ENCODE peak calls at places on chromosomes 1 and 21, in seven cellular contexts. K is DMS153, V is KBM-7, H is hepatocyte, J is GF-D8, Q is left ventricle myocardium superior, T is esophagus muscularis mucosa. I is an unnamed sample.

GRCh38 chr1:112557385-112557784 is 48.6 kb downstream of the WNT2B start:
- DNase-seq in T (no peak), H (no peak), J (no peak), K (no peak), Q (no peak), V (no peak), I (no peak)

GRCh38 chr1:116224561-116224960 is 113.4 kb downstream of the MAB21L3 start:
- DNase-seq in K (no peak), Q (no peak), H (no peak), V (no peak), J (no peak), T (no peak), I (no peak)

GRCh38 chr1:184223216-184223615 is 163.6 kb upstream of the C1orf21 start:
- DNase-seq in K (no peak), Q (no peak), T (no peak), J (no peak), V (no peak), H (no peak), I (no peak)

GRCh38 chr1:204018460-204018859 is 54.5 kb upstream of the SOX13 start:
- DNase-seq in Q (no peak), H (no peak), J (no peak), T (no peak), V (no peak), K (no peak), I (no peak)

GRCh38 chr1:10387611-10388386 is 11.1 kb upstream of the PGD start:
- DNase-seq in H (peak; percentile 52), J (peak; percentile 92), Q (peak; percentile 49), K (peak; percentile 23), T (no peak), V (peak; percentile 79), I (peak; percentile 7)

GRCh38 chr1:235408503-235408960 is 41.3 kb downstream of the TBCE start:
- DNase-seq in V (no peak), T (no peak), J (no peak), H (peak; percentile 42), K (no peak), Q (no peak), I (no peak)

GRCh38 chr1:86018311-86018923 is 138.2 kb downstream of the COL24A1 start:
- DNase-seq in K (peak; percentile 20), Q (no peak), J (no peak), T (no peak), V (peak; percentile 87), H (peak; percentile 45), I (no peak)

GRCh38 chr1:25692560-25692959 is 76.0 kb downstream of the MAN1C1 start:
- DNase-seq in J (no peak), K (peak; percentile 19), Q (no peak), V (peak; percentile 33), H (no peak), T (no peak), I (no peak)

GRCh38 chr21:34915364-34915834 is 133.7 kb downstream of the RUNX1 start:
- DNase-seq in H (no peak), J (no peak), Q (no peak), V (no peak), K (no peak), T (no peak), I (no peak)

GRCh38 chr21:42759594-42759927 is 106.1 kb downstream of the PDE9A start:
- DNase-seq in T (no peak), J (no peak), H (no peak), V (no peak), Q (no peak), K (no peak), I (no peak)

GRCh38 chr1:108708726-108709660 is 3.7 kb upstream of the FNDC7 start:
- DNase-seq in V (peak; percentile 58), H (no peak), T (no peak), J (no peak), K (no peak), Q (peak; percentile 38), I (no peak)

GRCh38 chr1:153531638-153532037 is 4.2 kb downstream of the S100A6 start:
- DNase-seq in K (no peak), H (no peak), T (no peak), V (no peak), Q (no peak), J (no peak), I (no peak)

GRCh38 chr1:184299076-184299790 is 87.6 kb upstream of the C1orf21 start:
- DNase-seq in H (no peak), J (no peak), T (no peak), K (peak; percentile 59), Q (no peak), V (no peak), I (peak; percentile 77)

GRCh38 chr1:153985984-153986761 is at the start of gene RAB13:
- DNase-seq in J (peak; percentile 20), V (peak; percentile 63), T (peak; percentile 98), K (peak; percentile 62), H (peak; percentile 95), Q (peak; percentile 90), I (no peak)

GRCh38 chr1:192343304-192343703 is 26.5 kb downstream of the RGS21 start:
- DNase-seq in H (no peak), J (no peak), T (no peak), V (no peak), Q (no peak), K (no peak), I (peak; percentile 76)

GRCh38 chr1:223298706-223299105 is 65.3 kb downstream of the SUSD4 start:
- DNase-seq in J (no peak), T (no peak), K (no peak), H (no peak), Q (no peak), V (no peak), I (no peak)

GRCh38 chr1:236768601-236769000 is 26.5 kb upstream of the MTR start:
- DNase-seq in Q (no peak), J (no peak), K (no peak), V (no peak), H (no peak), T (no peak), I (no peak)

GRCh38 chr21:38831526-38832467 is 26.1 kb downstream of the ETS2 start:
- DNase-seq in H (peak; percentile 89), J (peak; percentile 99), V (peak; percentile 94), K (no peak), Q (peak; percentile 41), T (peak; percentile 97), I (no peak)

GRCh38 chr1:31687601-31688000 is 16.2 kb downstream of the COL16A1 start:
- DNase-seq in T (no peak), V (no peak), K (no peak), Q (no peak), J (no peak), H (no peak), I (no peak)

GRCh38 chr1:219302697-219303096 is 129.0 kb downstream of the LYPLAL1 start:
- DNase-seq in V (no peak), J (no peak), Q (no peak), H (no peak), K (no peak), T (no peak), I (no peak)

GRCh38 chr1:170790651-170791071 is 126.7 kb downstream of the PRRX1 start:
- DNase-seq in Q (no peak), J (no peak), H (no peak), V (no peak), K (no peak), T (no peak), I (no peak)

GRCh38 chr1:245599413-245600174 is 444.8 kb downstream of the KIF26B start:
- DNase-seq in K (no peak), J (peak; percentile 63), T (no peak), V (peak; percentile 5), Q (peak; percentile 37), H (peak; percentile 76), I (no peak)

GRCh38 chr1:116483481-116484309 is 87.1 kb downstream of the CD58 start:
- DNase-seq in K (no peak), T (no peak), V (no peak), J (no peak), Q (peak; percentile 84), H (peak; percentile 69), I (no peak)

GRCh38 chr1:196535727-196536126 is 72.5 kb downstream of the KCNT2 start:
- DNase-seq in J (no peak), V (peak; percentile 44), T (no peak), K (no peak), H (no peak), Q (no peak), I (peak; percentile 56)

GRCh38 chr1:228955691-228956090 is 220.4 kb downstream of the RHOU start:
- DNase-seq in H (peak; percentile 60), Q (no peak), V (no peak), J (no peak), K (no peak), T (no peak), I (no peak)

GRCh38 chr1:13707211-13707610 is 7.2 kb downstream of the PRDM2 start:
- DNase-seq in J (no peak), K (no peak), V (no peak), H (no peak), T (no peak), Q (no peak), I (no peak)

GRCh38 chr1:85427358-85427757 is 37.6 kb downstream of the DDAH1 start:
- DNase-seq in V (no peak), H (no peak), J (no peak), K (no peak), Q (no peak), T (no peak), I (no peak)

I was measured in NCI-H2171.